ENCODE peak calls at places on chromosome 13, in seven cellular contexts. X is uterus, G is GM12865, A is AG10803, S is endodermal cell, M is psoas muscle, L is BE2C. F is an unnamed sample.

GRCh38 chr13:94435604-94436226 is 43.8 kb downstream of the DCT start:
- DNase-seq in X (no peak), G (peak; percentile 49), A (peak; percentile 59), S (no peak), M (no peak), L (no peak), F (peak; percentile 68)

GRCh38 chr13:19845758-19846157 is 17.7 kb downstream of the ZMYM5 start:
- DNase-seq in X (peak; percentile 40), G (no peak), A (peak; percentile 94), S (no peak), M (no peak), L (no peak), F (peak; percentile 94)

GRCh38 chr13:90968510-90968909 is 379.0 kb upstream of the MIR17HG start:
- DNase-seq in X (no peak), G (peak; percentile 10), A (no peak), S (peak; percentile 81), M (no peak), L (peak; percentile 48), F (peak; percentile 1)

GRCh38 chr13:37403776-37404497 is 194.6 kb downstream of the POSTN start:
- DNase-seq in X (no peak), G (no peak), A (peak; percentile 97), S (no peak), M (no peak), L (no peak), F (peak; percentile 75)

GRCh38 chr13:112058519-112058873 is 8.5 kb upstream of the SOX1 start:
- DNase-seq in X (no peak), G (no peak), A (no peak), S (peak; percentile 56), M (no peak), L (no peak), F (no peak)

GRCh38 chr13:46491641-46492040 is 61.3 kb upstream of the LRCH1 start:
- DNase-seq in X (no peak), G (no peak), A (no peak), S (no peak), M (no peak), L (no peak), F (no peak)

GRCh38 chr13:19781526-19781925 is 1.2 kb downstream of the PSPC1 start:
- DNase-seq in X (no peak), G (peak; percentile 22), A (no peak), S (peak; percentile 41), M (no peak), L (no peak), F (no peak)

GRCh38 chr13:46947425-46948191 is 50.8 kb upstream of the HTR2A start:
- DNase-seq in X (no peak), G (no peak), A (no peak), S (no peak), M (no peak), L (no peak), F (no peak)

GRCh38 chr13:21055511-21056045 is 5.8 kb downstream of the LATS2 start:
- DNase-seq in X (no peak), G (no peak), A (peak; percentile 80), S (no peak), M (no peak), L (no peak), F (no peak)

DNA sequence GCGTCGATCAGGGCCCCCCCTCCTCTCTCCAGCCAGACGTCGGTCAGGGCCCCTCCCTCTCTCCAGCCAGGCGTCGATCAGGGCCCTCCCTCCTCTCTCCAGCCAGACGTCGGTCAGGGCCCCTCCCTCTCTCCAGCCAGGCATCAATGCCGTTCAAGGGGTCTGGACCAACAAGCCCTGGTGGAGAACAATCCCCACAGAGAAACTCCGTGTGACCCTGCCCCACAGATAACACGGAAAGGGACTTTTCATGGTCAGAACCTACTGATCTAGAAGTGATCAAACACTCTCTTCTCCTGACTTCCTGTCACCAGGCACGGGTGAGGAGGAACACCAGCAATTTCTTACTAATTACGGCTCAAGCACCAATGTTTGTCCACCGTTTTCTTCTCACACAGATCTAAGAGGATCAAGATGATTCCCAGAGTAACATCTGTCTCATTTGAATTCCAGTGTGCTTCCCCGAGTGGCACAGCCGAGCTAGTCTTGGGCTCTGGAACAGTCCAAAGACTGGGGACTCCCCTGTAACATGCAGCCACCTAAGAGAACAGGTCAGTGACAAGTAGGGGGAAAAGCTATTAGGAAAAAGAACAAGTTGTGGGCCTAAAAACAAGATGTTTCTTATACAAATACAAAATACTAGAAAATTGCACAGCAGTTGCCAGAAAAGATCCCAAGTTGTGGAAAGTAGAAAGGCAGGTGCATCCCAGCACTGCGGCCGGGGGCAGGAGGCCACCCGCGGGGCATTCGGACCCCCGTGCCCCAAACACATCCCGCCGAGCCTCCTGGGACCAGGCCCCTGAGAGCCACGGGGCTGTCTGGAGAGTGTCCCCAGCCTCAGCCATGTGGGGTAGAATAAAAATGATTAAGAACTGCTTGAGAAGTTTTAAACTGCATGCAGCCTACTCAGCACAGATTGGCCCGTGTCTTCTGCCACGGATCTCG is 11.7 kb downstream of the RASA3 start:
- DNase-seq in X (no peak), G (no peak), A (peak; percentile 46), S (no peak), M (no peak), L (peak; percentile 50), F (no peak)
- H3K4me3 ChIP-seq in X (no peak overlapping the region), G (no peak overlapping the region), A (no peak overlapping the region), S (no peak overlapping the region), M (no peak overlapping the region), L (no peak overlapping the region), F (no peak overlapping the region)

DNA sequence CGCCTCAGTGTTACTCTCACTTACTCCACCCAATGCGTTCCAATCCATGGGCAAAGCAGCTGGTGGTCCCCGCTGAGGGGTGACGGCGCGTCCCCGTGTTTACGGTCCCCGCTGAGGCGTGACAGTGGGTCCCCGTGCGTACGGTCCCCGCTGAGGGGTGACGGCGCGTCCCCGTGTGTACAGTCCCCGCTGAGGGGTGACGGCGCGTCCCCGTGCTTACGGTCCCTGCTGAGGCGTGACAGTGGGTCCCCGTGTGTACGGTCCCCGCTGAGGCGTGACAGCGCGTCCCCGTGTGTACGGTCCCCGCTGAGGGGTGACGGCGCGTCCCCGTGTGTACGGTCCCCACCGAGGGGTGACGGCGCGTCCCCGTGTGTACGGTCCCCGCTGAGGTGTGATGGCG is 19.5 kb downstream of the CFAP97D2 start:
- DNase-seq in X (no peak), G (no peak), A (no peak), S (no peak), M (no peak), L (no peak), F (no peak)
- H3K4me3 ChIP-seq in X (no peak overlapping the region), G (no peak overlapping the region), A (no peak overlapping the region), S (no peak overlapping the region), M (no peak overlapping the region), L (no peak overlapping the region), F (no peak overlapping the region)

GRCh38 chr13:47997384-47997783 is 3.7 kb downstream of the SUCLA2 start:
- DNase-seq in X (no peak), G (no peak), A (no peak), S (no peak), M (no peak), L (no peak), F (no peak)
- H3K4me3 ChIP-seq in X (no peak overlapping the region), G (no peak overlapping the region), A (no peak overlapping the region), S (peak overlapping the region; percentile 38), M (no peak overlapping the region), L (no peak overlapping the region), F (no peak overlapping the region)

DNA sequence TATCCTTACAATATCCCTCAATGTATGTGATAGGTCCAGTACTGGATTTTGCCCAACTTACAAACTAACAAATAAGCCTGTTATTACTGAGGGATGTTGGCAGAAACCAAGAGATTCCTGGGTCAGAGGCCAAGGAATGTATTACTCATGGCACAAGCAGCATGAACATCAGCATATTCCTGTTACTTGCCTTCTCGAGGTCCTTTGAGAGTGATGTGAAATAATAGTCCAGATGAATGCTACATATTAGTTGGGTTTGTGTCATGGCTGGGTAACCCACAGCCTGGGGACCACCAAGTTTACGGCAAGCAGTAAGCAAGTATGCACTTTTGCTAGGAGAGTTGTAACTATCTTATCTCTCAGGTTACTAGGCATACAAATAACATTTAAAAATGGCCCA is 384.5 kb upstream of the GPC6 start:
- DNase-seq in X (no peak), G (no peak), A (peak; percentile 93), S (no peak), M (no peak), L (no peak), F (peak; percentile 93)
- H3K4me3 ChIP-seq in X (no peak overlapping the region), G (no peak overlapping the region), A (no peak overlapping the region), S (no peak overlapping the region), M (no peak overlapping the region), L (no peak overlapping the region), F (no peak overlapping the region)

DNA sequence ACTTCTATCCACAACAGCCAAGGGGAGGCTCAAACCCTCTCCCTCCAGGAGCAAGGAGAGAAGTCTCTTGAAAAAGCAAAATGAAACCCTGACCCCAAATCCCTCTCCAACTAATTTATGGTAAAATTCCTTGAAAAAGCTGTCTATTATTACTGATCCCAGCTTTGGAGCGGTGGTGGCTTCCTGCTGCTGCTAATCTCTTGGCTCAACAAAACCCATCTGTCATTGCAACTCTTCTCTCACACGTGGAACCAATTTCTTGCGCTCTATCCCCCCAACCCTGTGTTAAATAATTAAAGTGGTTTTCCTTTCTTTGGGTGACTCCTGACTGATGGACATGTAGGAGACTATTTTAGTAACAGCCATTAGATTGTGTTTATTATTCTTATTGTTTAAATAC is 64.1 kb upstream of the OXGR1 start:
- DNase-seq in X (no peak), G (no peak), A (no peak), S (no peak), M (no peak), L (no peak), F (no peak)
- H3K4me3 ChIP-seq in X (no peak overlapping the region), G (no peak overlapping the region), A (no peak overlapping the region), S (no peak overlapping the region), M (no peak overlapping the region), L (no peak overlapping the region), F (no peak overlapping the region)

GRCh38 chr13:75790198-75790970 is 154.3 kb downstream of the LMO7 start:
- DNase-seq in X (no peak), G (no peak), A (no peak), S (no peak), M (no peak), L (no peak), F (no peak)

GRCh38 chr13:75794663-75795062 is 158.5 kb downstream of the LMO7 start:
- DNase-seq in X (no peak), G (no peak), A (no peak), S (no peak), M (no peak), L (no peak), F (no peak)

GRCh38 chr13:75789451-75790197 is 153.5 kb downstream of the LMO7 start:
- DNase-seq in X (no peak), G (no peak), A (no peak), S (no peak), M (no peak), L (no peak), F (peak; percentile 21)

GRCh38 chr13:75795274-75795673 is 159.1 kb downstream of the LMO7 start:
- DNase-seq in X (no peak), G (no peak), A (no peak), S (no peak), M (no peak), L (no peak), F (no peak)

GRCh38 chr13:75792526-75793187 is 156.5 kb downstream of the LMO7 start:
- DNase-seq in X (no peak), G (no peak), A (peak; percentile 53), S (no peak), M (no peak), L (no peak), F (no peak)
- H3K4me3 ChIP-seq in X (no peak overlapping the region), G (no peak overlapping the region), A (no peak overlapping the region), S (no peak overlapping the region), M (peak overlapping the region; percentile 29), L (no peak overlapping the region), F (no peak overlapping the region)

F was measured in cardiac fibroblast.